ENCODE peak calls at places on chromosomes 2 and 18, in eight cellular contexts. One of them, this sample, is unnamed.

GRCh38 chr18:13267517-13267916 is 49.0 kb downstream of the LDLRAD4 start:
- DNase-seq in adrenal gland: no peak
- DNase-seq in frontal cortex: no peak
- DNase-seq in HFFc6: no peak
- DNase-seq in NCI-H2171 treated with DMSO at 0.1 percent for 48 hours: no peak
- DNase-seq in anterior cingulate cortex: no peak
- DNase-seq in AG08395: no peak
- DNase-seq in mucosa of gallbladder: no peak
- DNase-seq in this sample: no peak

GRCh38 chr2:207528980-207529329 is 807 bp upstream of the CREB1 start:
- DNase-seq in adrenal gland: peak
- DNase-seq in frontal cortex: peak
- DNase-seq in HFFc6: peak
- DNase-seq in NCI-H2171 treated with DMSO at 0.1 percent for 48 hours: peak
- DNase-seq in anterior cingulate cortex: peak
- DNase-seq in AG08395: peak
- DNase-seq in mucosa of gallbladder: peak
- DNase-seq in this sample: no peak

GRCh38 chr2:9261231-9261883 is 54.7 kb downstream of the ASAP2 start:
- DNase-seq in adrenal gland: no peak
- DNase-seq in frontal cortex: no peak
- DNase-seq in HFFc6: no peak
- DNase-seq in NCI-H2171 treated with DMSO at 0.1 percent for 48 hours: no peak
- DNase-seq in anterior cingulate cortex: no peak
- DNase-seq in AG08395: no peak
- DNase-seq in mucosa of gallbladder: peak
- DNase-seq in this sample: no peak

GRCh38 chr2:202090530-202090929 is 17.5 kb downstream of the KIAA2012 start:
- DNase-seq in adrenal gland: no peak
- DNase-seq in frontal cortex: no peak
- DNase-seq in HFFc6: no peak
- DNase-seq in NCI-H2171 treated with DMSO at 0.1 percent for 48 hours: peak
- DNase-seq in anterior cingulate cortex: no peak
- DNase-seq in AG08395: no peak
- DNase-seq in mucosa of gallbladder: no peak
- DNase-seq in this sample: no peak

GRCh38 chr2:120486946-120487345 is 141.0 kb downstream of the INHBB start:
- DNase-seq in adrenal gland: peak
- DNase-seq in frontal cortex: no peak
- DNase-seq in HFFc6: peak
- DNase-seq in NCI-H2171 treated with DMSO at 0.1 percent for 48 hours: peak
- DNase-seq in anterior cingulate cortex: no peak
- DNase-seq in AG08395: peak
- DNase-seq in mucosa of gallbladder: no peak
- DNase-seq in this sample: no peak

GRCh38 chr2:161146996-161147395 is 13.2 kb upstream of the TANK start:
- DNase-seq in adrenal gland: no peak
- DNase-seq in frontal cortex: no peak
- DNase-seq in HFFc6: no peak
- DNase-seq in NCI-H2171 treated with DMSO at 0.1 percent for 48 hours: no peak
- DNase-seq in anterior cingulate cortex: no peak
- DNase-seq in AG08395: no peak
- DNase-seq in mucosa of gallbladder: no peak
- DNase-seq in this sample: no peak

GRCh38 chr2:205047273-205047839 is 502.1 kb downstream of the PARD3B start:
- DNase-seq in adrenal gland: no peak
- DNase-seq in frontal cortex: no peak
- DNase-seq in HFFc6: no peak
- DNase-seq in NCI-H2171 treated with DMSO at 0.1 percent for 48 hours: no peak
- DNase-seq in anterior cingulate cortex: no peak
- DNase-seq in AG08395: no peak
- DNase-seq in mucosa of gallbladder: no peak
- DNase-seq in this sample: no peak

GRCh38 chr2:205017381-205017780 is 472.1 kb downstream of the PARD3B start:
- DNase-seq in adrenal gland: no peak
- DNase-seq in frontal cortex: no peak
- DNase-seq in HFFc6: no peak
- DNase-seq in NCI-H2171 treated with DMSO at 0.1 percent for 48 hours: peak
- DNase-seq in anterior cingulate cortex: no peak
- DNase-seq in AG08395: no peak
- DNase-seq in mucosa of gallbladder: no peak
- DNase-seq in this sample: no peak

GRCh38 chr2:44429034-44429433 is 67.3 kb downstream of the CAMKMT start:
- DNase-seq in adrenal gland: no peak
- DNase-seq in frontal cortex: no peak
- DNase-seq in HFFc6: peak
- DNase-seq in NCI-H2171 treated with DMSO at 0.1 percent for 48 hours: no peak
- DNase-seq in anterior cingulate cortex: no peak
- DNase-seq in AG08395: no peak
- DNase-seq in mucosa of gallbladder: no peak
- DNase-seq in this sample: no peak

GRCh38 chr2:18791172-18791797 is 201.9 kb upstream of the NT5C1B start:
- DNase-seq in adrenal gland: no peak
- DNase-seq in frontal cortex: no peak
- DNase-seq in HFFc6: no peak
- DNase-seq in NCI-H2171 treated with DMSO at 0.1 percent for 48 hours: no peak
- DNase-seq in anterior cingulate cortex: no peak
- DNase-seq in AG08395: no peak
- DNase-seq in mucosa of gallbladder: no peak
- DNase-seq in this sample: no peak

GRCh38 chr2:45706028-45706427 is 54.6 kb downstream of the PRKCE start:
- DNase-seq in adrenal gland: no peak
- DNase-seq in frontal cortex: no peak
- DNase-seq in HFFc6: no peak
- DNase-seq in NCI-H2171 treated with DMSO at 0.1 percent for 48 hours: no peak
- DNase-seq in anterior cingulate cortex: no peak
- DNase-seq in AG08395: peak
- DNase-seq in mucosa of gallbladder: no peak
- DNase-seq in this sample: no peak

GRCh38 chr2:202265467-202266277 is at the start of gene NOP58:
- DNase-seq in adrenal gland: peak
- DNase-seq in frontal cortex: peak
- DNase-seq in HFFc6: peak
- DNase-seq in NCI-H2171 treated with DMSO at 0.1 percent for 48 hours: peak
- DNase-seq in anterior cingulate cortex: peak
- DNase-seq in AG08395: peak
- DNase-seq in mucosa of gallbladder: peak
- DNase-seq in this sample: peak

GRCh38 chr2:124755386-124755785 is 730.3 kb downstream of the CNTNAP5 start:
- DNase-seq in adrenal gland: no peak
- DNase-seq in frontal cortex: no peak
- DNase-seq in HFFc6: no peak
- DNase-seq in NCI-H2171 treated with DMSO at 0.1 percent for 48 hours: no peak
- DNase-seq in anterior cingulate cortex: no peak
- DNase-seq in AG08395: no peak
- DNase-seq in mucosa of gallbladder: no peak
- DNase-seq in this sample: no peak

GRCh38 chr18:67043276-67043675 is 439.4 kb upstream of the CDH19 start:
- DNase-seq in adrenal gland: no peak
- DNase-seq in frontal cortex: no peak
- DNase-seq in HFFc6: no peak
- DNase-seq in NCI-H2171 treated with DMSO at 0.1 percent for 48 hours: no peak
- DNase-seq in anterior cingulate cortex: no peak
- DNase-seq in AG08395: no peak
- DNase-seq in mucosa of gallbladder: no peak
- DNase-seq in this sample: no peak

GRCh38 chr2:121372756-121373353 is 87.9 kb upstream of the TFCP2L1 start:
- DNase-seq in adrenal gland: no peak
- DNase-seq in frontal cortex: no peak
- DNase-seq in HFFc6: no peak
- DNase-seq in NCI-H2171 treated with DMSO at 0.1 percent for 48 hours: no peak
- DNase-seq in anterior cingulate cortex: no peak
- DNase-seq in AG08395: no peak
- DNase-seq in mucosa of gallbladder: no peak
- DNase-seq in this sample: no peak

GRCh38 chr2:219461061-219461514 is 26.4 kb downstream of the SPEG start:
- DNase-seq in adrenal gland: no peak
- DNase-seq in frontal cortex: no peak
- DNase-seq in HFFc6: peak
- DNase-seq in NCI-H2171 treated with DMSO at 0.1 percent for 48 hours: no peak
- DNase-seq in anterior cingulate cortex: no peak
- DNase-seq in AG08395: no peak
- DNase-seq in mucosa of gallbladder: no peak
- DNase-seq in this sample: no peak

GRCh38 chr2:805664-806063 is 128.5 kb upstream of the TMEM18 start:
- DNase-seq in adrenal gland: no peak
- DNase-seq in frontal cortex: no peak
- DNase-seq in HFFc6: no peak
- DNase-seq in NCI-H2171 treated with DMSO at 0.1 percent for 48 hours: no peak
- DNase-seq in anterior cingulate cortex: no peak
- DNase-seq in AG08395: no peak
- DNase-seq in mucosa of gallbladder: no peak
- DNase-seq in this sample: no peak

GRCh38 chr2:96953611-96954489 is 32.5 kb downstream of the FAM178B start:
- DNase-seq in adrenal gland: no peak
- DNase-seq in frontal cortex: no peak
- DNase-seq in HFFc6: no peak
- DNase-seq in NCI-H2171 treated with DMSO at 0.1 percent for 48 hours: no peak
- DNase-seq in anterior cingulate cortex: no peak
- DNase-seq in AG08395: no peak
- DNase-seq in mucosa of gallbladder: no peak
- DNase-seq in this sample: no peak

GRCh38 chr2:86042256-86043168 is 63.2 kb downstream of the POLR1A start:
- DNase-seq in adrenal gland: no peak
- DNase-seq in frontal cortex: no peak
- DNase-seq in HFFc6: no peak
- DNase-seq in NCI-H2171 treated with DMSO at 0.1 percent for 48 hours: no peak
- DNase-seq in anterior cingulate cortex: no peak
- DNase-seq in AG08395: no peak
- DNase-seq in mucosa of gallbladder: no peak
- DNase-seq in this sample: no peak

GRCh38 chr2:26579025-26579722 is 62.0 kb downstream of the CIB4 start:
- DNase-seq in adrenal gland: no peak
- DNase-seq in frontal cortex: no peak
- DNase-seq in HFFc6: no peak
- DNase-seq in NCI-H2171 treated with DMSO at 0.1 percent for 48 hours: no peak
- DNase-seq in anterior cingulate cortex: no peak
- DNase-seq in AG08395: no peak
- DNase-seq in mucosa of gallbladder: no peak
- DNase-seq in this sample: no peak

GRCh38 chr18:48621240-48621639 is 82.4 kb downstream of the CTIF start:
- DNase-seq in adrenal gland: no peak
- DNase-seq in frontal cortex: no peak
- DNase-seq in HFFc6: peak
- DNase-seq in NCI-H2171 treated with DMSO at 0.1 percent for 48 hours: no peak
- DNase-seq in anterior cingulate cortex: no peak
- DNase-seq in AG08395: peak
- DNase-seq in mucosa of gallbladder: no peak
- DNase-seq in this sample: no peak

GRCh38 chr2:31233741-31234689 is at the start of gene EHD3:
- DNase-seq in adrenal gland: peak
- DNase-seq in frontal cortex: peak
- DNase-seq in HFFc6: peak
- DNase-seq in NCI-H2171 treated with DMSO at 0.1 percent for 48 hours: peak
- DNase-seq in anterior cingulate cortex: peak
- DNase-seq in AG08395: peak
- DNase-seq in mucosa of gallbladder: peak
- DNase-seq in this sample: peak

GRCh38 chr18:10320848-10321247 is 133.6 kb upstream of the APCDD1 start:
- DNase-seq in adrenal gland: no peak
- DNase-seq in frontal cortex: no peak
- DNase-seq in HFFc6: no peak
- DNase-seq in NCI-H2171 treated with DMSO at 0.1 percent for 48 hours: no peak
- DNase-seq in anterior cingulate cortex: no peak
- DNase-seq in AG08395: peak
- DNase-seq in mucosa of gallbladder: no peak
- DNase-seq in this sample: no peak

GRCh38 chr2:62362561-62362960 is 143.4 kb downstream of the TMEM17 start:
- DNase-seq in adrenal gland: no peak
- DNase-seq in frontal cortex: no peak
- DNase-seq in HFFc6: no peak
- DNase-seq in NCI-H2171 treated with DMSO at 0.1 percent for 48 hours: no peak
- DNase-seq in anterior cingulate cortex: no peak
- DNase-seq in AG08395: no peak
- DNase-seq in mucosa of gallbladder: peak
- DNase-seq in this sample: no peak

GRCh38 chr18:46009158-46009866 is 42.2 kb upstream of the EPG5 start:
- DNase-seq in adrenal gland: no peak
- DNase-seq in frontal cortex: no peak
- DNase-seq in HFFc6: no peak
- DNase-seq in NCI-H2171 treated with DMSO at 0.1 percent for 48 hours: no peak
- DNase-seq in anterior cingulate cortex: no peak
- DNase-seq in AG08395: no peak
- DNase-seq in mucosa of gallbladder: no peak
- DNase-seq in this sample: no peak

GRCh38 chr2:235611337-235611736 is 117.5 kb downstream of the AGAP1 start:
- DNase-seq in adrenal gland: no peak
- DNase-seq in frontal cortex: no peak
- DNase-seq in HFFc6: no peak
- DNase-seq in NCI-H2171 treated with DMSO at 0.1 percent for 48 hours: peak
- DNase-seq in anterior cingulate cortex: no peak
- DNase-seq in AG08395: no peak
- DNase-seq in mucosa of gallbladder: no peak
- DNase-seq in this sample: no peak

GRCh38 chr18:46386788-46387187 is 270.2 kb downstream of the LOXHD1 start:
- DNase-seq in adrenal gland: no peak
- DNase-seq in frontal cortex: no peak
- DNase-seq in HFFc6: no peak
- DNase-seq in NCI-H2171 treated with DMSO at 0.1 percent for 48 hours: no peak
- DNase-seq in anterior cingulate cortex: no peak
- DNase-seq in AG08395: peak
- DNase-seq in mucosa of gallbladder: peak
- DNase-seq in this sample: no peak

GRCh38 chr2:127081826-127082633 is 24.9 kb downstream of the BIN1 start:
- DNase-seq in adrenal gland: no peak
- DNase-seq in frontal cortex: peak
- DNase-seq in HFFc6: no peak
- DNase-seq in NCI-H2171 treated with DMSO at 0.1 percent for 48 hours: no peak
- DNase-seq in anterior cingulate cortex: peak
- DNase-seq in AG08395: no peak
- DNase-seq in mucosa of gallbladder: peak
- DNase-seq in this sample: no peak

GRCh38 chr2:189232759-189233406 is 53.3 kb upstream of the COL5A2 start:
- DNase-seq in adrenal gland: no peak
- DNase-seq in frontal cortex: no peak
- DNase-seq in HFFc6: no peak
- DNase-seq in NCI-H2171 treated with DMSO at 0.1 percent for 48 hours: no peak
- DNase-seq in anterior cingulate cortex: no peak
- DNase-seq in AG08395: no peak
- DNase-seq in mucosa of gallbladder: no peak
- DNase-seq in this sample: no peak

GRCh38 chr2:239309398-239310245 is 91.2 kb downstream of the HDAC4 start:
- DNase-seq in adrenal gland: peak
- DNase-seq in frontal cortex: no peak
- DNase-seq in HFFc6: no peak
- DNase-seq in NCI-H2171 treated with DMSO at 0.1 percent for 48 hours: no peak
- DNase-seq in anterior cingulate cortex: no peak
- DNase-seq in AG08395: no peak
- DNase-seq in mucosa of gallbladder: no peak
- DNase-seq in this sample: no peak

GRCh38 chr2:201858267-201858666 is 51.9 kb downstream of the CDK15 start:
- DNase-seq in adrenal gland: no peak
- DNase-seq in frontal cortex: no peak
- DNase-seq in HFFc6: no peak
- DNase-seq in NCI-H2171 treated with DMSO at 0.1 percent for 48 hours: no peak
- DNase-seq in anterior cingulate cortex: no peak
- DNase-seq in AG08395: no peak
- DNase-seq in mucosa of gallbladder: no peak
- DNase-seq in this sample: no peak

GRCh38 chr2:144215701-144216675 is 303.9 kb downstream of the ZEB2 start:
- DNase-seq in adrenal gland: no peak
- DNase-seq in frontal cortex: no peak
- DNase-seq in HFFc6: no peak
- DNase-seq in NCI-H2171 treated with DMSO at 0.1 percent for 48 hours: no peak
- DNase-seq in anterior cingulate cortex: no peak
- DNase-seq in AG08395: no peak
- DNase-seq in mucosa of gallbladder: no peak
- DNase-seq in this sample: no peak

GRCh38 chr18:39527465-39527864 is 1961.9 kb upstream of the CELF4 start:
- DNase-seq in adrenal gland: no peak
- DNase-seq in frontal cortex: no peak
- DNase-seq in HFFc6: no peak
- DNase-seq in NCI-H2171 treated with DMSO at 0.1 percent for 48 hours: no peak
- DNase-seq in anterior cingulate cortex: no peak
- DNase-seq in AG08395: no peak
- DNase-seq in mucosa of gallbladder: no peak
- DNase-seq in this sample: no peak

GRCh38 chr2:196718796-196719564 is 79.5 kb downstream of the CCDC150 start:
- DNase-seq in adrenal gland: peak
- DNase-seq in frontal cortex: no peak
- DNase-seq in HFFc6: peak
- DNase-seq in NCI-H2171 treated with DMSO at 0.1 percent for 48 hours: no peak
- DNase-seq in anterior cingulate cortex: no peak
- DNase-seq in AG08395: peak
- DNase-seq in mucosa of gallbladder: peak
- DNase-seq in this sample: no peak

This sample was measured in amygdala.